ENCODE peak calls at places on chromosomes 4 and X, in four cellular contexts. A is GM12878, G is fibroblast of lung, B is endothelial cell. Y is an unnamed sample.

GRCh38 chr4:154406022-154406835 is 85.4 kb downstream of the DCHS2 start:
- DNase-seq in A (no peak), G (no peak), B (no peak), Y (no peak)

GRCh38 chr4:153151535-153152452 is 52.4 kb upstream of the TRIM2 start:
- DNase-seq in A (no peak), G (peak), B (peak), Y (peak)

GRCh38 chrX:139287155-139287924 is 243.2 kb upstream of the F9 start:
- DNase-seq in A (no peak), G (no peak), B (no peak), Y (no peak)

GRCh38 chr4:141643557-141643956 is 7.2 kb downstream of the IL15 start:
- DNase-seq in A (no peak), G (peak), B (no peak), Y (no peak)

GRCh38 chr4:169286562-169287301 is 16.0 kb upstream of the SH3RF1 start:
- DNase-seq in A (no peak), G (peak), B (no peak), Y (no peak)

GRCh38 chr4:168766537-168767316 is 243.3 kb downstream of the CBR4 start:
- DNase-seq in A (no peak), G (peak), B (no peak), Y (no peak)

GRCh38 chr4:77074961-77075855 is 581 bp downstream of the CCNI start:
- DNase-seq in A (no peak), G (peak), B (peak), Y (peak)

GRCh38 chrX:151999813-152000212 is 25.3 kb upstream of the GABRE start:
- DNase-seq in A (no peak), G (no peak), B (no peak), Y (no peak)

GRCh38 chr4:147407261-147408045 is 73.4 kb upstream of the EDNRA start:
- DNase-seq in A (no peak), G (no peak), B (no peak), Y (no peak)

GRCh38 chr4:106495498-106495897 is 126.9 kb upstream of the GIMD1 start:
- DNase-seq in A (no peak), G (no peak), B (no peak), Y (no peak)

GRCh38 chr4:38948551-38948950 is 80.9 kb downstream of the FAM114A1 start:
- DNase-seq in A (no peak), G (peak), B (no peak), Y (no peak)

GRCh38 chrX:154040307-154040756 is 20.6 kb upstream of the IRAK1 start:
- DNase-seq in A (no peak), G (peak), B (no peak), Y (no peak)

GRCh38 chr4:74018116-74018515 is 19.6 kb upstream of the CXCL5 start:
- DNase-seq in A (no peak), G (peak), B (no peak), Y (no peak)

GRCh38 chrX:10052906-10053625 is 85.9 kb downstream of the CLDN34 start:
- DNase-seq in A (no peak), G (no peak), B (no peak), Y (no peak)

GRCh38 chr4:37422102-37422501 is 177.6 kb downstream of the NWD2 start:
- DNase-seq in A (no peak), G (no peak), B (no peak), Y (no peak)

GRCh38 chr4:7717946-7718490 is 221.6 kb downstream of the AFAP1 start:
- DNase-seq in A (no peak), G (no peak), B (no peak), Y (no peak)

GRCh38 chr4:93748380-93748779 is 80.2 kb upstream of the ATOH1 start:
- DNase-seq in A (no peak), G (no peak), B (no peak), Y (no peak)

GRCh38 chrX:154738013-154738738 is 12.7 kb downstream of the GAB3 start:
- DNase-seq in A (no peak), G (peak), B (no peak), Y (no peak)

GRCh38 chr4:126697748-126698147 is 935.0 kb upstream of the INTU start:
- DNase-seq in A (no peak), G (peak), B (no peak), Y (no peak)

DNA sequence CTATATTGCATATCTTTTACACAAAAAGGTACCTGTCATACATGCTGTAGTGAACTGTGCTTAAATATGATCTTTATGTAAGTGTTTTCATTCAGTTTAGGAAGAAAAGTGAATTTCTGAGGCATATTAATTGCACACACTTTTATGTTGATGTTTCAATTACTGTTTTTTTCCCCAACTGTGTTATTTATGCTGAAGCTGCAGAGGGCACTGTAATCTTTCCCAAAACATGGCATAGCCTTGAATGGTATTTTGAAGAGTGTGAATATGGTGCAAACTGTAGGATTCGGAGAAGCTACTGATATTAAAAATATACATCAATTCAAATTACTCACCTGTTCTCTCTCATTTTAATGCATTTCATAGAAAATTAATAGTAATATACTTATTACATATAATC is 6.0 kb upstream of the CENPE start:
- DNase-seq in A (no peak), G (peak), B (no peak), Y (no peak)
- TF ChIP-seq CTCF in A (peak), G (peak), B (no peak), Y (no peak)

GRCh38 chr4:20432098-20432497 is 180.4 kb downstream of the SLIT2 start:
- DNase-seq in A (no peak), G (no peak), B (no peak), Y (no peak)

GRCh38 chr4:20433101-20433705 is 181.5 kb downstream of the SLIT2 start:
- DNase-seq in A (no peak), G (no peak), B (no peak), Y (no peak)

GRCh38 chr4:20428410-20429160 is 176.9 kb downstream of the SLIT2 start:
- DNase-seq in A (no peak), G (peak), B (no peak), Y (no peak)

GRCh38 chr4:20430555-20430954 is 178.8 kb downstream of the SLIT2 start:
- DNase-seq in A (no peak), G (peak), B (no peak), Y (no peak)

GRCh38 chr4:20431422-20432014 is 179.8 kb downstream of the SLIT2 start:
- DNase-seq in A (no peak), G (peak), B (no peak), Y (no peak)
- TF ChIP-seq CTCF in A (no peak), G (peak), B (no peak), Y (no peak)

GRCh38 chrX:100098660-100099375 is 311.3 kb downstream of the PCDH19 start:
- DNase-seq in A (no peak), G (no peak), B (peak), Y (no peak)
- TF ChIP-seq CTCF in A (no peak), G (no peak), B (no peak), Y (no peak)

GRCh38 chrX:13472975-13473665 is 96.3 kb upstream of the EGFL6 start:
- DNase-seq in A (peak), G (no peak), B (no peak), Y (no peak)
- TF ChIP-seq CTCF in A (peak), G (no peak), B (no peak), Y (no peak)